ENCODE peak calls at places on chromosomes 5 and 9, in five cellular contexts. O is AG10803, F is GM10248, W is ovary, A is sigmoid colon. N is an unnamed sample.

GRCh38 chr5:24401767-24402166 is 243.0 kb downstream of the CDH10 start:
- DNase-seq in O (no peak), F (no peak), W (no peak), A (no peak), N (no peak)

GRCh38 chr9:37618817-37619216 is 26.4 kb upstream of the TOMM5 start:
- DNase-seq in O (peak; percentile 67), F (no peak), W (no peak), A (no peak), N (no peak)

GRCh38 chr5:177537389-177538361 is 16.7 kb downstream of the FAM193B start:
- DNase-seq in O (peak; percentile 95), F (no peak), W (no peak), A (peak; percentile 85), N (no peak)

GRCh38 chr5:17398439-17398838 is 99.6 kb upstream of the TAF11L2 start:
- DNase-seq in O (peak; percentile 85), F (no peak), W (no peak), A (no peak), N (no peak)

GRCh38 chr5:94847019-94847418 is 228.6 kb downstream of the SLF1 start:
- DNase-seq in O (no peak), F (no peak), W (no peak), A (no peak), N (no peak)

GRCh38 chr9:135255033-135255842 is 167.8 kb downstream of the OLFM1 start:
- DNase-seq in O (no peak), F (no peak), W (no peak), A (peak; percentile 46), N (no peak)

GRCh38 chr9:34318163-34318790 is 10.8 kb downstream of the KIF24 start:
- DNase-seq in O (no peak), F (no peak), W (no peak), A (no peak), N (no peak)

GRCh38 chr5:143161893-143162520 is 241.5 kb downstream of the NR3C1 start:
- DNase-seq in O (peak; percentile 94), F (no peak), W (no peak), A (peak; percentile 77), N (no peak)

GRCh38 chr5:34790087-34790486 is 48.9 kb upstream of the TTC23L start:
- DNase-seq in O (peak; percentile 9), F (no peak), W (no peak), A (no peak), N (no peak)

GRCh38 chr5:34791761-34792244 is 47.2 kb upstream of the TTC23L start:
- DNase-seq in O (peak; percentile 3), F (no peak), W (no peak), A (no peak), N (no peak)

GRCh38 chr5:34789639-34790038 is 49.3 kb upstream of the TTC23L start:
- DNase-seq in O (no peak), F (no peak), W (no peak), A (no peak), N (no peak)

GRCh38 chr5:34787035-34787434 is 51.9 kb upstream of the TTC23L start:
- DNase-seq in O (no peak), F (no peak), W (no peak), A (no peak), N (no peak)

GRCh38 chr5:34789021-34789531 is 49.9 kb upstream of the TTC23L start:
- DNase-seq in O (peak; percentile 89), F (no peak), W (no peak), A (no peak), N (no peak)
- TF ChIP-seq CTCF in O (peak; percentile 9), F (no peak), W (no peak), A (no peak), N (no peak)

GRCh38 chr5:83516962-83517750 is 45.6 kb downstream of the VCAN start:
- DNase-seq in O (peak; percentile 35), F (no peak), W (no peak), A (no peak), N (no peak)
- TF ChIP-seq CTCF in O (peak; percentile 57), F (no peak), W (no peak), A (no peak), N (no peak)

GRCh38 chr5:163463063-163463435 is 2.6 kb downstream of the HMMR start:
- DNase-seq in O (peak; percentile 29), F (no peak), W (no peak), A (no peak), N (no peak)
- TF ChIP-seq CTCF in O (no peak), F (no peak), W (no peak), A (no peak), N (no peak)

GRCh38 chr9:130992059-130993032 is 16.6 kb upstream of the LAMC3 start:
- DNase-seq in O (no peak), F (no peak), W (no peak), A (no peak), N (no peak)

GRCh38 chr9:130990362-130991226 is 18.4 kb upstream of the LAMC3 start:
- DNase-seq in O (no peak), F (no peak), W (no peak), A (no peak), N (no peak)

GRCh38 chr9:130989891-130990290 is 19.1 kb upstream of the LAMC3 start:
- DNase-seq in O (no peak), F (no peak), W (no peak), A (no peak), N (no peak)

GRCh38 chr9:130993303-130994030 is 15.5 kb upstream of the LAMC3 start:
- DNase-seq in O (no peak), F (no peak), W (no peak), A (no peak), N (no peak)

GRCh38 chr9:130991227-130992058 is 17.5 kb upstream of the LAMC3 start:
- DNase-seq in O (no peak), F (no peak), W (no peak), A (no peak), N (no peak)
- TF ChIP-seq CTCF in O (no peak), F (no peak), W (no peak), A (no peak), N (no peak)